ENCODE peak calls at places on chromosomes 1 and 21, in four cellular contexts. R, Z, L and F are unnamed samples. For H3K9me3, the result is how much of the 10 kb centered on the place peaks cover.

GRCh38 chr21:42929969-42930368 is 4.5 kb upstream of the ERVH48-1 start:
- DNase-seq in R (no peak), Z (no peak), L (no peak), F (no peak)

GRCh38 chr21:45013271-45013841 is 61.0 kb upstream of the ADARB1 start:
- DNase-seq in Z (peak), R (peak), L (no peak), F (peak)

GRCh38 chr1:54583868-54584267 is 35.8 kb downstream of the ACOT11 start:
- DNase-seq in L (no peak), R (no peak), Z (no peak), F (no peak)

GRCh38 chr1:115807723-115808122 is 33.2 kb downstream of the NHLH2 start:
- DNase-seq in L (peak), R (no peak), Z (peak), F (no peak)

GRCh38 chr1:2226525-2227340 is 1.4 kb upstream of the SKI start:
- DNase-seq in Z (no peak), L (no peak), R (peak), F (no peak)

GRCh38 chr1:6321205-6321604 is 60.3 kb upstream of the GPR153 start:
- DNase-seq in L (no peak), R (no peak), Z (no peak), F (no peak)

GRCh38 chr1:101365881-101366280 is 129.1 kb downstream of the S1PR1 start:
- DNase-seq in R (no peak), L (no peak), Z (no peak), F (no peak)

GRCh38 chr1:184194251-184194650 is 142.7 kb downstream of the TSEN15 start:
- DNase-seq in Z (no peak), R (no peak), L (no peak), F (no peak)

GRCh38 chr1:198829356-198829755 is 190.5 kb downstream of the PTPRC start:
- DNase-seq in Z (no peak), L (no peak), R (no peak), F (no peak)

GRCh38 chr1:64337476-64337875 is 132.5 kb upstream of the CACHD1 start:
- DNase-seq in L (no peak), Z (no peak), R (no peak), F (no peak)

GRCh38 chr1:197451424-197451823 is 183.4 kb downstream of the CRB1 start:
- DNase-seq in R (no peak), Z (no peak), L (no peak), F (no peak)

GRCh38 chr1:201850053-201850397 is 21.1 kb downstream of the IPO9 start:
- DNase-seq in R (no peak), L (no peak), Z (no peak), F (no peak)

GRCh38 chr21:31557956-31558838 is 101.3 kb upstream of the SOD1 start:
- DNase-seq in R (no peak), Z (peak), L (peak), F (peak)

GRCh38 chr1:94734963-94735899 is 84.9 kb upstream of the SLC44A3 start:
- DNase-seq in R (peak), L (no peak), Z (peak), F (no peak)

GRCh38 chr1:70420320-70420719 is 9.3 kb downstream of the CTH start:
- DNase-seq in R (no peak), Z (no peak), L (no peak), F (no peak)

GRCh38 chr1:59487335-59488031 is 190.6 kb downstream of the FGGY start:
- DNase-seq in R (no peak), Z (no peak), L (peak), F (no peak)

GRCh38 chr1:206979379-206980043 is 9.3 kb upstream of the FCAMR start:
- DNase-seq in L (no peak), Z (no peak), R (no peak), F (no peak)

GRCh38 chr1:202615501-202616354 is 94.5 kb downstream of the SYT2 start:
- DNase-seq in L (no peak), R (no peak), Z (no peak), F (no peak)

GRCh38 chr1:182890927-182891610 is 51.9 kb downstream of the DHX9 start:
- DNase-seq in L (no peak), Z (no peak), R (no peak), F (no peak)

GRCh38 chr1:178645826-178646200 is 79.2 kb upstream of the RALGPS2 start:
- DNase-seq in R (no peak), Z (no peak), L (no peak), F (no peak)

GRCh38 chr1:17877896-17878295 is 122.8 kb downstream of the ACTL8 start:
- DNase-seq in Z (no peak), L (no peak), R (no peak), F (no peak)

GRCh38 chr1:244473059-244473605 is 12.1 kb downstream of the CATSPERE start:
- DNase-seq in Z (no peak), L (no peak), R (no peak), F (no peak)

GRCh38 chr1:231357831-231358354 is 19.8 kb downstream of the SPRTN start:
- DNase-seq in Z (no peak), L (peak), R (no peak), F (no peak)

GRCh38 chr1:38003261-38004250 is 1.8 kb downstream of the FHL3 start:
- DNase-seq in Z (no peak), R (no peak), L (no peak), F (no peak)

GRCh38 chr1:229940689-229941088 is 126.3 kb upstream of the GALNT2 start:
- DNase-seq in R (no peak), L (no peak), Z (no peak), F (no peak)

GRCh38 chr1:93000751-93001175 is 39.5 kb upstream of the DIPK1A start:
- DNase-seq in L (no peak), R (no peak), Z (no peak), F (no peak)

GRCh38 chr1:93662481-93663190 is 19.0 kb downstream of the BCAR3 start:
- DNase-seq in R (no peak), Z (no peak), L (no peak), F (no peak)

GRCh38 chr1:162305969-162306368 is 70.7 kb downstream of the SPATA46 start:
- DNase-seq in L (no peak), R (peak), Z (no peak), F (no peak)

GRCh38 chr1:7613851-7614205 is 157.3 kb upstream of the VAMP3 start:
- DNase-seq in L (no peak), R (no peak), Z (no peak), F (no peak)

GRCh38 chr1:183604811-183605210 is 14.6 kb upstream of the NCF2 start:
- DNase-seq in Z (no peak), R (no peak), L (no peak), F (no peak)

GRCh38 chr1:52706941-52707926 is 9.1 kb upstream of the COA7 start:
- DNase-seq in R (no peak), Z (no peak), L (no peak), F (no peak)

GRCh38 chr1:169590932-169591331 is 4.7 kb upstream of the F5 start:
- DNase-seq in R (no peak), L (no peak), Z (no peak), F (no peak)

GRCh38 chr1:5975133-5975880 is 16.9 kb downstream of the NPHP4 start:
- DNase-seq in L (peak), Z (peak), R (peak), F (peak)

GRCh38 chr1:247043406-247043805 is 35.2 kb downstream of the ZNF670 start:
- DNase-seq in Z (no peak), L (no peak), R (no peak), F (no peak)

GRCh38 chr1:247037483-247038320 is 29.8 kb upstream of the ZNF695 start:
- DNase-seq in R (no peak), L (no peak), Z (no peak), F (no peak)
- H3K9me3 ChIP-seq in R (under half), L (half or more), Z (half or more), F (under half)

GRCh38 chr1:234618726-234619049 is 8.7 kb upstream of the IRF2BP2 start:
- DNase-seq in Z (no peak), L (no peak), R (no peak), F (no peak)

GRCh38 chr1:234616644-234617043 is 6.7 kb upstream of the IRF2BP2 start:
- DNase-seq in L (no peak), Z (no peak), R (no peak), F (no peak)

GRCh38 chr1:234619071-234619480 is 9.1 kb upstream of the IRF2BP2 start:
- DNase-seq in Z (no peak), L (no peak), R (no peak), F (no peak)

GRCh38 chr1:234617135-234617985 is 7.4 kb upstream of the IRF2BP2 start:
- DNase-seq in R (no peak), L (no peak), Z (no peak), F (no peak)

GRCh38 chr1:234617986-234618725 is 8.2 kb upstream of the IRF2BP2 start:
- DNase-seq in Z (no peak), L (no peak), R (no peak), F (no peak)
- H3K9me3 ChIP-seq in Z (under half), L (under half), R (under half), F (under half)

GRCh38 chr1:247056071-247056470 is 22.5 kb downstream of the ZNF670 start:
- DNase-seq in Z (no peak), R (no peak), L (no peak), F (no peak)
- H3K9me3 ChIP-seq in Z (under half), R (under half), L (half or more), F (under half)

GRCh38 chr1:76993036-76993435 is 125.8 kb downstream of the ST6GALNAC5 start:
- DNase-seq in L (no peak), Z (no peak), R (no peak), F (no peak)
- H3K9me3 ChIP-seq in L (under half), Z (under half), R (under half), F (under half)

GRCh38 chr1:154697710-154698109 is 89.7 kb upstream of the ADAR start:
- DNase-seq in L (no peak), R (no peak), Z (no peak), F (no peak)
- H3K9me3 ChIP-seq in L (under half), R (under half), Z (under half), F (under half)

DNA sequence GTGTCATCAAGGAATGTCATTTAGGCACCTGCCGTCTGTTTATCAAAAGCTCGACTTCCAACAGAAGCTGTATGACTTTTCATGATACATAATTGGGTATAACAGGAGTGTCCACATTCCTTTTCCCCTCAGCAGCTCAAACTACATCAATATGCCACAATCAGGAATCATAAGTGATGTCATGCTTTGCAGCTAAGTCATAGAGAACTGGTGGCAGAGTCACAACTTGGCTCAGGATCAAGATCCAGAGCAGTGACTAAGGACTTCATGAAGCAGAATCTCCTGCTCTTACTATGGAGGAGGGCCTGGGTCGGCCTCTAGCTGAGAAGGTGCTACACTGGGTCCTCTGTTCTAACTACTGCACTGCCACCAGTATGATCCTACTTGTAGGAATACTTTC is 36.5 kb upstream of the AGBL4 start:
- DNase-seq in R (no peak), L (no peak), Z (no peak), F (no peak)
- H3K9me3 ChIP-seq in R (under half), L (under half), Z (under half), F (under half)

DNA sequence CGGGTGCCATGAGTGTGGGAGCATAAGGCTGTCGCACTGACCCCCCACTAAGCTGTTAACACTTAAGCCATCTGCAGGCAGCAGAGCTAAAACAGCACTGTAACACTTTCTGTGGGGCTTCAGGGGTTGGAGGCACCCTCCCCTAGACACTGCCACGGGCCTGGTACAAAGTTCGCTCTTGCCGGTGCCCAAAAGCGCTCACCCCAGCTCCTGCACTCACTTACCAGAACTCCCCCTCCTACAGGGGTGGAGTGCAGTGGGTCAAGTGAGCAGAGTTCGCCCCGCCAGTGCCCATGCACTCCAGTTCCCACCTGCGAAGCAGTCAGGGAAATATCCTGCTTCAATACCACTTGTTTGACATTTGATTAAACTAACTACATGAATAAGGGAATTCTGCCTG is 46.3 kb upstream of the CFAP298 start:
- DNase-seq in R (no peak), Z (no peak), L (no peak), F (no peak)
- H3K9me3 ChIP-seq in R (under half), Z (under half), L (under half), F (under half)

GRCh38 chr21:28358702-28359101 is 634.0 kb downstream of the LTN1 start:
- DNase-seq in L (no peak), R (no peak), Z (no peak), F (no peak)

GRCh38 chr21:28359300-28359699 is 633.4 kb downstream of the LTN1 start:
- DNase-seq in Z (no peak), L (no peak), R (no peak), F (no peak)

GRCh38 chr21:28357743-28358142 is 634.9 kb downstream of the LTN1 start:
- DNase-seq in Z (no peak), R (no peak), L (no peak), F (no peak)
- H3K9me3 ChIP-seq in Z (under half), R (under half), L (under half), F (under half)

DNA sequence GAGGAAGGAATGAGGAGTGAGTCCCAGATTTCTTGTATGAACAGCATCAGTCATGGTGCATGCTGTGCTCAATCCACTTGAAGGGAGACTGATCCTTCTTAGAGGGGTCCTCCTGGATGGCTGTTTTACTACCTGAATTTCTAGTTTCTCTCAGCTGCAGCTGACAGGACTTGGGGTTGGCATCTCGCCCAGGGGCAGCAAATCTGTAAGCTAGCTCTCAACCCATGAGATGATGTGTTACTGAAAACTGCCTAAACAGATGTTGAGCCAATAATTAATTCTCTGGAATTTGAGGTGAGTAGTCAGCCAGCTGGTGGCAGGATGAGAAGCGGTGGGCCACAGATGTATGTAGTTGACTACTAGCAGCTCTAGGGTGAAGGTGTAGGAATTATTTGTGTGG is 19.6 kb downstream of the BACH1 start:
- DNase-seq in Z (no peak), L (no peak), R (peak), F (no peak)
- H3K9me3 ChIP-seq in Z (under half), L (under half), R (under half), F (under half)

DNA sequence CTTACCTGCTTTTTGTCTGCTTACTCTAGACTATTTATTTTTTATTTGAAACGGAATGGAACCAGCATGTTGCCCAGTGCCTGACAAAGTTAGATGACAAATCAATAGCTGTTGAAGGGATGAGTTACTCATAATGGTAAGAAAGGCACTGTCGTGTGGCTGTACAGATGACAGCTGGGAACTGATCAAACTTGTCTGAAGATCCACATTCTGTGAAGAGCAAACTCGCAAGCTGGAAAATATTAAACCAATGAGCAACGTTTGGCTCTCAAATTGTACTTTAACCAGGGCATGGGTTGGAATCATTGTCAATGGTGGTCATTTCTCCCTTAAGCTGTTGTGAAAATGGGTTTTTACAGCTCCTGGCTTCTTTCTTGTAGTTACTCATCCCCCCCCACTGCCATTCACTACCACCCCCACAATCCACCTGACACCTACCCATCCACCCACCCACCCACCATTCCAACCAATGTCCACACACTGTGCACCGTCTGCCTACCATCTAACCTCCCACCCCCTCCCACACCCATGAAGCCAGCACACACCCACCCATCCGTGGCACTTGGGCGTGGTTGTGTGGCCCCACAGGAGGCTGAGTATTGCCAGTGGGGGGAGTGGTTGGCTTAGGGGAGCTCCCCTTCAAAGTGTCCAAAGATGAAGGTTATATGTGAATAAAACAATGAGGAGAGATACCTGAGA is 46.8 kb downstream of the CLDN14 start:
- DNase-seq in L (no peak), Z (no peak), R (no peak), F (no peak)
- H3K9me3 ChIP-seq in L (under half), Z (under half), R (under half), F (under half)